ENCODE peak calls at places on chromosome X, in ten cellular contexts. P is dermis blood vessel endothelial cell; M is dermis microvascular lymphatic vessel endothelial cell; Y is M059J; D is left ventricle myocardium inferior; H is LHCN-M2; U is GM12892; V is fibroblast of lung; J is progenitor cell of endocrine pancreas; R is stimulated activated CD4-positive, alpha-beta T cell treated with anti-CD3 and anti-CD28 coated beads, TNF-alpha, amount 100 ng/mL, for 48 hours. N is an unnamed sample.

GRCh38 chrX:38376747-38377146 is 24.3 kb downstream of the OTC start:
- DNase-seq in P (no peak), J (no peak), M (no peak), D (no peak), U (no peak), R (no peak), V (no peak), H (no peak), Y (no peak), N (no peak)

GRCh38 chrX:40310016-40310415 is 212.3 kb upstream of the BCOR start:
- DNase-seq in U (no peak), M (no peak), J (no peak), P (no peak), R (no peak), Y (no peak), H (no peak), D (no peak), V (no peak), N (no peak)

GRCh38 chrX:74286950-74287349 is 17.0 kb upstream of the ZCCHC13 start:
- DNase-seq in J (no peak), U (no peak), H (peak), M (no peak), P (no peak), R (no peak), D (no peak), Y (peak), V (peak), N (no peak)

GRCh38 chrX:53284684-53285447 is 3.5 kb upstream of the IQSEC2 start:
- DNase-seq in Y (peak), J (peak), D (peak), V (peak), M (peak), P (peak), H (peak), U (peak), R (no peak), N (peak)

GRCh38 chrX:114532093-114532805 is 51.6 kb upstream of the HTR2C start:
- DNase-seq in U (no peak), J (no peak), P (no peak), D (no peak), H (no peak), M (no peak), Y (peak), R (no peak), V (peak), N (no peak)

GRCh38 chrX:54817220-54817820 is 9.8 kb downstream of the MAGED2 start:
- DNase-seq in Y (peak), J (no peak), U (no peak), P (no peak), V (peak), H (no peak), R (no peak), M (no peak), D (no peak), N (no peak)

GRCh38 chrX:40087574-40088298 is 10.0 kb downstream of the BCOR start:
- DNase-seq in D (no peak), M (no peak), Y (no peak), V (peak), R (no peak), J (no peak), U (no peak), P (no peak), H (no peak), N (no peak)

GRCh38 chrX:19604375-19604774 is 89.1 kb upstream of the MAP3K15 start:
- DNase-seq in U (no peak), D (no peak), M (no peak), Y (no peak), J (no peak), R (no peak), H (no peak), P (no peak), V (no peak), N (no peak)

GRCh38 chrX:129997081-129997480 is 14.6 kb downstream of the BCORL1 start:
- DNase-seq in H (no peak), Y (no peak), M (no peak), U (no peak), J (no peak), V (no peak), R (no peak), P (no peak), D (no peak), N (no peak)

GRCh38 chrX:46029777-46030176 is 515.4 kb downstream of the ZNF674 start:
- DNase-seq in H (peak), M (no peak), Y (peak), R (no peak), J (no peak), D (no peak), P (no peak), U (no peak), V (no peak), N (no peak)

GRCh38 chrX:42602136-42602535 is 175.8 kb downstream of the PPP1R2C start:
- DNase-seq in P (no peak), R (no peak), V (no peak), J (no peak), Y (no peak), H (no peak), U (no peak), D (no peak), M (no peak), N (no peak)

GRCh38 chrX:29842552-29842951 is 372.8 kb upstream of the MAGEB2 start:
- DNase-seq in J (no peak), U (no peak), Y (no peak), H (no peak), V (no peak), D (no peak), R (no peak), M (no peak), P (no peak), N (no peak)